ENCODE peak calls at places on chromosomes 7 and 10, in six cellular contexts. N, R, W, B, G and Z are unnamed samples.

GRCh38 chr7:103141753-103142404 is 7.0 kb downstream of the NAPEPLD start:
- DNase-seq in N (no peak), R (no peak), W (no peak), B (no peak), G (no peak), Z (no peak)

GRCh38 chr7:140677496-140677895 is 4.8 kb downstream of the ADCK2 start:
- DNase-seq in N (no peak), R (no peak), W (no peak), B (no peak), G (no peak), Z (no peak)

GRCh38 chr10:91980319-91980718 is 56.7 kb downstream of the BTAF1 start:
- DNase-seq in N (no peak), R (no peak), W (no peak), B (no peak), G (no peak), Z (no peak)

GRCh38 chr7:139602143-139602722 is 78.7 kb downstream of the CLEC2L start:
- DNase-seq in N (peak), R (no peak), W (no peak), B (peak), G (no peak), Z (peak)

GRCh38 chr10:3886191-3886590 is 101.2 kb upstream of the KLF6 start:
- DNase-seq in N (no peak), R (no peak), W (no peak), B (peak), G (peak), Z (peak)

GRCh38 chr7:5679741-5680473 is 101.6 kb downstream of the RNF216 start:
- DNase-seq in N (no peak), R (peak), W (no peak), B (no peak), G (peak), Z (no peak)

GRCh38 chr7:151727579-151728285 is 149.2 kb downstream of the PRKAG2 start:
- DNase-seq in N (peak), R (peak), W (peak), B (no peak), G (peak), Z (peak)

GRCh38 chr7:30662431-30662939 is 19.8 kb downstream of the CRHR2 start:
- DNase-seq in N (no peak), R (no peak), W (no peak), B (no peak), G (no peak), Z (no peak)

GRCh38 chr7:133932591-133932990 is 194.5 kb upstream of the LRGUK start:
- DNase-seq in N (no peak), R (no peak), W (no peak), B (peak), G (no peak), Z (no peak)

GRCh38 chr7:155276032-155276799 is 21.5 kb upstream of the INSIG1 start:
- DNase-seq in N (no peak), R (no peak), W (no peak), B (no peak), G (no peak), Z (no peak)

GRCh38 chr7:44607141-44608068 is 978 bp downstream of the OGDH start:
- DNase-seq in N (no peak), R (no peak), W (no peak), B (no peak), G (no peak), Z (no peak)